ENCODE peak calls at places on chromosomes 3 and 15, in five cellular contexts. Q is psoas muscle, Y is NB4, E is Calu3, P is AG04450. N is an unnamed sample.

GRCh38 chr15:66702770-66703539 is 919 bp downstream of the SMAD6 start:
- DNase-seq in E (no peak), Y (peak; percentile 64), Q (no peak), P (no peak), N (peak; percentile 52)

GRCh38 chr3:159766563-159767185 is 222.0 kb upstream of the IL12A start:
- DNase-seq in Q (no peak), Y (no peak), P (no peak), E (peak; percentile 66), N (no peak)

GRCh38 chr15:37133619-37134018 is 33.3 kb upstream of the MEIS2 start:
- DNase-seq in Y (peak; percentile 15), E (no peak), Q (no peak), P (no peak), N (no peak)

GRCh38 chr3:189530822-189531221 is 100.4 kb upstream of the TP63 start:
- DNase-seq in E (no peak), Q (no peak), P (no peak), Y (no peak), N (no peak)

GRCh38 chr15:91302588-91303439 is 202.8 kb downstream of the SV2B start:
- DNase-seq in Y (peak; percentile 78), P (peak; percentile 30), E (peak; percentile 56), Q (no peak), N (peak; percentile 33)

GRCh38 chr15:100721758-100722550 is 119.6 kb downstream of the ASB7 start:
- DNase-seq in P (peak; percentile 97), Y (peak; percentile 92), Q (peak; percentile 83), E (peak; percentile 89), N (no peak)

GRCh38 chr15:59540654-59541053 is 70.9 kb upstream of the GCNT3 start:
- DNase-seq in E (no peak), P (no peak), Y (no peak), Q (no peak), N (no peak)

GRCh38 chr3:64977308-64978100 is 289.7 kb upstream of the ADAMTS9 start:
- DNase-seq in Y (no peak), E (peak; percentile 33), P (no peak), Q (no peak), N (no peak)

GRCh38 chr15:100934735-100935134 is 15.6 kb downstream of the LRRK1 start:
- DNase-seq in Y (no peak), E (no peak), P (no peak), Q (no peak), N (no peak)

GRCh38 chr3:64571982-64572381 is 115.8 kb downstream of the ADAMTS9 start:
- DNase-seq in E (no peak), Q (no peak), Y (no peak), P (no peak), N (no peak)

GRCh38 chr15:57445872-57446271 is 69.6 kb downstream of the CGNL1 start:
- DNase-seq in E (no peak), Y (no peak), Q (no peak), P (no peak), N (no peak)

GRCh38 chr3:49805367-49805782 is 2.3 kb downstream of the INKA1 start:
- DNase-seq in Y (peak; percentile 99), P (no peak), Q (peak; percentile 94), E (no peak), N (no peak)

GRCh38 chr15:39153058-39153457 is 427.8 kb upstream of the THBS1 start:
- DNase-seq in P (no peak), Y (no peak), E (no peak), Q (no peak), N (no peak)

GRCh38 chr15:37907136-37907535 is 27.3 kb upstream of the TMCO5A start:
- DNase-seq in Y (no peak), P (no peak), Q (no peak), E (peak; percentile 24), N (no peak)

GRCh38 chr3:42855547-42856380 is 19.9 kb downstream of the CYP8B1 start:
- DNase-seq in Q (no peak), P (no peak), E (no peak), Y (no peak), N (no peak)

GRCh38 chr3:18713576-18713951 is 288.4 kb upstream of the SATB1 start:
- DNase-seq in Q (no peak), E (no peak), P (no peak), Y (no peak), N (no peak)

GRCh38 chr15:71532994-71533393 is 277.4 kb upstream of the NR2E3 start:
- DNase-seq in Y (peak; percentile 42), Q (no peak), E (peak; percentile 52), P (no peak), N (no peak)

GRCh38 chr15:76163429-76164020 is 103.7 kb downstream of the TMEM266 start:
- DNase-seq in Y (peak; percentile 36), Q (peak; percentile 97), E (no peak), P (peak; percentile 68), N (peak; percentile 60)

GRCh38 chr15:57681011-57681410 is 25.5 kb upstream of the POLR2M start:
- DNase-seq in Q (no peak), Y (no peak), P (no peak), E (no peak), N (no peak)

DNA sequence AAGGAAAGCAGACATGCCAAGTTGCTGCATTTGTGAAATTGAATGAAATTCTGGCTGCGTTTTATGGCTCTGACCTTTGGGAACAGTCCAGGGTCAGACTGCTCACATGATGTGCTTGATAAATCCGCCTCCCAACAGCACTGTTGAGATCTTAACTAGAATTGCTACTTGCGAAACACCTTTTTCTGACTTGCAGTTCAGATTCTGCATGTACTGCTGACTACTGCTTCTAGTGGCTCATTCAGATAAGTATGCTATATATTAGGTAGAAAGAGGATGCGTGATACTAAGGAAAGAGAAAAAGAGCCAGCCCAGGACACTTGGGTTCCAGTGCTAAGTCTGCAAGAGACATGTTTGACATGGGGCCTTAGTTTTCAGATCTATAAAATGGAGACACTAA is 129.4 kb downstream of the LPP start:
- DNase-seq in Y (peak; percentile 11), E (no peak), P (no peak), Q (no peak), N (no peak)
- TF ChIP-seq CTCF in Y (no peak), E (no peak), P (peak; percentile 21), Q (no peak), N (no peak)

DNA sequence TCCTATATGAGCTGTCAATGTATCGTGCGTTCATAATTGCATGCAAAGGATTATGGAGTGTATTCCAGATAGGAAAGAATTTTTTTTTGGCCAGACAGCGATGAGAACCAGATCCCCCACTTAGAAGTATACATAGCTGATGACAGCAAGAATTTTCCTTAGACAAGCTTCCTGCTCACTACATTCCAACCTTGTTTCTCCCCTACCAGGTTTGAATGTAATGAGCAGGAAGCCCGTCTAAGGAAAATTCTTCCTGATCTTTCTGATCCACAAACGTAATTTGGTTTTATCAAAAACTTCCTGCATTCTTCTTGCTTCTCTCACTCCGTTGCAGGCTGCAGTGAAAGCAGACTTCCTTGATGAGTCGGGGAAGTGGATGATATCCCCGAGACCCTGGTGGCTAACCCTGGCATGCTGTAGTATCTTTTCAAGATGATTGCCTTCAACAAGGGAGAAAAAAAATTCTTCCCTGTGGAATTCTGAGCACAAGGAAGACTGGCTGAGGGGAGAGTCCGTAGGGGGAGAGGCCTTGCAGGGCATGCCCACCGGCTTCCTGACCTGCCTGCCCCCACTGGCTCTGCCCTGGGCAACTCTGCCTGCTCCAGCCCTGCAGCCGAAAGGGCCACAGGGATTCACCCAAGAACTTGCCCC is 243.1 kb downstream of the TLE3 start:
- DNase-seq in Q (no peak), E (no peak), Y (no peak), P (peak; percentile 47), N (no peak)
- TF ChIP-seq CTCF in Q (no peak), E (no peak), Y (no peak), P (no peak), N (no peak)

GRCh38 chr3:10475983-10476382 is 29.4 kb downstream of the ATP2B2 start:
- DNase-seq in E (no peak), P (no peak), Q (no peak), Y (no peak), N (no peak)

GRCh38 chr3:10483364-10483675 is 22.1 kb downstream of the ATP2B2 start:
- DNase-seq in P (no peak), Y (no peak), E (no peak), Q (peak; percentile 16), N (no peak)

GRCh38 chr3:10482631-10483363 is 22.6 kb downstream of the ATP2B2 start:
- DNase-seq in Y (no peak), P (no peak), Q (no peak), E (no peak), N (no peak)

GRCh38 chr3:10480871-10481378 is 24.5 kb downstream of the ATP2B2 start:
- DNase-seq in Y (no peak), Q (no peak), E (no peak), P (no peak), N (no peak)

GRCh38 chr3:10479311-10479710 is 26.1 kb downstream of the ATP2B2 start:
- DNase-seq in Q (no peak), E (no peak), Y (no peak), P (no peak), N (no peak)
- TF ChIP-seq CTCF in Q (no peak), E (no peak), Y (no peak), P (no peak), N (no peak)

GRCh38 chr3:152474585-152474984 is 205.9 kb downstream of the MBNL1 start:
- DNase-seq in E (peak; percentile 54), Y (peak; percentile 73), Q (no peak), P (no peak), N (no peak)
- TF ChIP-seq CTCF in E (peak; percentile 67), Y (peak; percentile 42), Q (peak; percentile 37), P (peak; percentile 61), N (no peak)

DNA sequence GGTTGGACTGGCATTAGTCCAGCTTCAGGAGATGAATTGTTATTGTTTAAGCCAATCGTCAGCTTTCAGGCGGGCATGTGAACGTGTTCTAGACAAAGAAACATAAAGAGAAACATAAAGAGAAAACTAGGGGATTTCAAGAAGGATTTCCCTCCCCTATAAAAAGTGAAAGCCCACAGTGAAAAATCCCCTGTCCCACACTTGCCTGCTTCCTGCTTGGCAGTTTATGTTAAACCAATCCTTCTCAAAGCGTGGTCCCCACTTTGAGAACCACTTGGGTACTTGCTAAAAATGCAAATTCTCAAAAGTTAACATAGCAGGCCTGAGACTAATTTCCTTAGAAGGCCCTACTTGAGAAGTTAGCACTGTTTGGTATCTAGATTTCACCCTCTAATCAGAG is 293.0 kb upstream of the SOX14 start:
- DNase-seq in Y (no peak), P (no peak), Q (no peak), E (no peak), N (no peak)
- TF ChIP-seq CTCF in Y (no peak), P (no peak), Q (no peak), E (no peak), N (no peak)

GRCh38 chr3:177905895-177906511 is 630.2 kb upstream of the KCNMB2 start:
- DNase-seq in E (peak; percentile 24), Q (no peak), Y (no peak), P (peak; percentile 63), N (no peak)
- TF ChIP-seq CTCF in E (no peak), Q (no peak), Y (no peak), P (peak; percentile 43), N (no peak)

GRCh38 chr3:62229908-62230307 is 143.4 kb downstream of the FEZF2 start:
- DNase-seq in Y (peak; percentile 5), E (no peak), Q (no peak), P (no peak), N (no peak)
- TF ChIP-seq CTCF in Y (peak; percentile 32), E (no peak), Q (peak; percentile 8), P (peak; percentile 38), N (peak; percentile 53)